ENCODE peak calls at places on chromosomes 2 and 18, in seven cellular contexts. One of them, this sample, is unnamed.
A peak's percentile ranks its signal among the peaks of the same experiment; 100 is the strongest.

GRCh38 chr18:54004828-54005227 is 219.6 kb downstream of the MBD2 start:
- DNase-seq in heart right ventricle: no peak
- DNase-seq in MG63: peak; percentile 53
- DNase-seq in C1 segment of cervical spinal cord: no peak
- DNase-seq in NCI-H2029: no peak
- DNase-seq in Caco-2: no peak
- DNase-seq in SW 1271: no peak
- DNase-seq in this sample: no peak

GRCh38 chr18:54261894-54262293 is 7.4 kb upstream of the POLI start:
- DNase-seq in Caco-2: no peak
- DNase-seq in C1 segment of cervical spinal cord: no peak
- DNase-seq in heart right ventricle: no peak
- DNase-seq in SW 1271: no peak
- DNase-seq in MG63: no peak
- DNase-seq in NCI-H2029: no peak
- DNase-seq in this sample: no peak

GRCh38 chr2:46336560-46336959 is 39.4 kb downstream of the EPAS1 start:
- DNase-seq in MG63: peak; percentile 54
- DNase-seq in NCI-H2029: no peak
- DNase-seq in C1 segment of cervical spinal cord: no peak
- DNase-seq in SW 1271: no peak
- DNase-seq in heart right ventricle: no peak
- DNase-seq in Caco-2: no peak
- DNase-seq in this sample: no peak

GRCh38 chr2:240819404-240820013 is 510 bp downstream of the KIF1A start:
- DNase-seq in MG63: no peak
- DNase-seq in NCI-H2029: peak; percentile 56
- DNase-seq in heart right ventricle: no peak
- DNase-seq in C1 segment of cervical spinal cord: no peak
- DNase-seq in Caco-2: peak; percentile 30
- DNase-seq in SW 1271: no peak
- DNase-seq in this sample: no peak

GRCh38 chr2:165582409-165582808 is 112.9 kb downstream of the CSRNP3 start:
- DNase-seq in SW 1271: no peak
- DNase-seq in heart right ventricle: no peak
- DNase-seq in C1 segment of cervical spinal cord: no peak
- DNase-seq in Caco-2: no peak
- DNase-seq in NCI-H2029: no peak
- DNase-seq in MG63: peak; percentile 56
- DNase-seq in this sample: peak; percentile 17

GRCh38 chr18:79507546-79508480 is 112.1 kb downstream of the NFATC1 start:
- DNase-seq in SW 1271: no peak
- DNase-seq in Caco-2: no peak
- DNase-seq in heart right ventricle: peak; percentile 85
- DNase-seq in NCI-H2029: no peak
- DNase-seq in C1 segment of cervical spinal cord: peak; percentile 71
- DNase-seq in MG63: peak; percentile 28
- DNase-seq in this sample: peak; percentile 5

GRCh38 chr2:165905854-165906253 is 47.7 kb downstream of the TTC21B start:
- DNase-seq in Caco-2: no peak
- DNase-seq in heart right ventricle: no peak
- DNase-seq in NCI-H2029: no peak
- DNase-seq in C1 segment of cervical spinal cord: no peak
- DNase-seq in SW 1271: no peak
- DNase-seq in MG63: no peak
- DNase-seq in this sample: no peak

GRCh38 chr2:18309188-18309587 is 251.3 kb downstream of the RDH14 start:
- DNase-seq in Caco-2: no peak
- DNase-seq in C1 segment of cervical spinal cord: no peak
- DNase-seq in NCI-H2029: no peak
- DNase-seq in heart right ventricle: no peak
- DNase-seq in SW 1271: no peak
- DNase-seq in MG63: no peak
- DNase-seq in this sample: no peak

GRCh38 chr2:29841386-29842004 is 79.9 kb downstream of the ALK start:
- DNase-seq in Caco-2: peak; percentile 48
- DNase-seq in C1 segment of cervical spinal cord: no peak
- DNase-seq in NCI-H2029: no peak
- DNase-seq in MG63: peak; percentile 4
- DNase-seq in SW 1271: no peak
- DNase-seq in heart right ventricle: no peak
- DNase-seq in this sample: peak; percentile 25

GRCh38 chr2:205568620-205569019 is 113.7 kb upstream of the NRP2 start:
- DNase-seq in Caco-2: no peak
- DNase-seq in heart right ventricle: no peak
- DNase-seq in MG63: no peak
- DNase-seq in C1 segment of cervical spinal cord: no peak
- DNase-seq in SW 1271: no peak
- DNase-seq in NCI-H2029: no peak
- DNase-seq in this sample: no peak

GRCh38 chr2:156064540-156064939 is 268.0 kb downstream of the NR4A2 start:
- DNase-seq in Caco-2: no peak
- DNase-seq in MG63: no peak
- DNase-seq in heart right ventricle: no peak
- DNase-seq in NCI-H2029: no peak
- DNase-seq in SW 1271: no peak
- DNase-seq in C1 segment of cervical spinal cord: no peak
- DNase-seq in this sample: no peak

GRCh38 chr2:25197336-25198208 is 29.2 kb upstream of the POMC start:
- DNase-seq in C1 segment of cervical spinal cord: no peak
- DNase-seq in MG63: no peak
- DNase-seq in NCI-H2029: no peak
- DNase-seq in SW 1271: no peak
- DNase-seq in heart right ventricle: no peak
- DNase-seq in Caco-2: no peak
- DNase-seq in this sample: peak; percentile 12

GRCh38 chr2:109446531-109447131 is 167.1 kb downstream of the SEPTIN10 start:
- DNase-seq in MG63: peak; percentile 44
- DNase-seq in NCI-H2029: no peak
- DNase-seq in C1 segment of cervical spinal cord: no peak
- DNase-seq in Caco-2: no peak
- DNase-seq in SW 1271: no peak
- DNase-seq in heart right ventricle: no peak
- DNase-seq in this sample: peak; percentile 38

GRCh38 chr2:45754087-45755015 is 102.9 kb downstream of the PRKCE start:
- DNase-seq in Caco-2: no peak
- DNase-seq in NCI-H2029: peak; percentile 19
- DNase-seq in SW 1271: no peak
- DNase-seq in C1 segment of cervical spinal cord: no peak
- DNase-seq in MG63: no peak
- DNase-seq in heart right ventricle: no peak
- DNase-seq in this sample: no peak

GRCh38 chr2:84970266-84970955 is 550 bp upstream of the KCMF1 start:
- DNase-seq in NCI-H2029: peak; percentile 37
- DNase-seq in Caco-2: peak; percentile 80
- DNase-seq in C1 segment of cervical spinal cord: peak; percentile 51
- DNase-seq in MG63: peak; percentile 64
- DNase-seq in SW 1271: no peak
- DNase-seq in heart right ventricle: peak; percentile 70
- DNase-seq in this sample: peak; percentile 29

GRCh38 chr2:74292752-74293151 is 50.5 kb downstream of the SLC4A5 start:
- DNase-seq in C1 segment of cervical spinal cord: no peak
- DNase-seq in MG63: no peak
- DNase-seq in Caco-2: peak; percentile 45
- DNase-seq in heart right ventricle: no peak
- DNase-seq in NCI-H2029: no peak
- DNase-seq in SW 1271: no peak
- DNase-seq in this sample: no peak

GRCh38 chr2:68190991-68191731 is 33.5 kb downstream of the PNO1 start:
- DNase-seq in C1 segment of cervical spinal cord: no peak
- DNase-seq in MG63: peak; percentile 7
- DNase-seq in heart right ventricle: no peak
- DNase-seq in NCI-H2029: no peak
- DNase-seq in SW 1271: no peak
- DNase-seq in Caco-2: no peak
- DNase-seq in this sample: peak; percentile 11

GRCh38 chr18:41938445-41938844 is 16.6 kb upstream of the PIK3C3 start:
- DNase-seq in heart right ventricle: no peak
- DNase-seq in NCI-H2029: no peak
- DNase-seq in SW 1271: peak; percentile 9
- DNase-seq in C1 segment of cervical spinal cord: no peak
- DNase-seq in MG63: no peak
- DNase-seq in Caco-2: no peak
- DNase-seq in this sample: peak; percentile 95

GRCh38 chr2:207561386-207562080 is 31.8 kb downstream of the CREB1 start:
- DNase-seq in MG63: no peak
- DNase-seq in heart right ventricle: no peak
- DNase-seq in Caco-2: no peak
- DNase-seq in SW 1271: no peak
- DNase-seq in NCI-H2029: no peak
- DNase-seq in C1 segment of cervical spinal cord: no peak
- DNase-seq in this sample: no peak

GRCh38 chr2:24875272-24875671 is 44.8 kb downstream of the ADCY3 start:
- DNase-seq in MG63: peak; percentile 88
- DNase-seq in NCI-H2029: no peak
- DNase-seq in C1 segment of cervical spinal cord: no peak
- DNase-seq in Caco-2: no peak
- DNase-seq in SW 1271: no peak
- DNase-seq in heart right ventricle: no peak
- DNase-seq in this sample: no peak

GRCh38 chr18:59697236-59697932 is at the start of gene CCBE1:
- DNase-seq in SW 1271: no peak
- DNase-seq in NCI-H2029: no peak
- DNase-seq in Caco-2: peak; percentile 28
- DNase-seq in C1 segment of cervical spinal cord: no peak
- DNase-seq in MG63: peak; percentile 81
- DNase-seq in heart right ventricle: peak; percentile 80
- DNase-seq in this sample: no peak

GRCh38 chr18:48475635-48476549 is 62.9 kb upstream of the CTIF start:
- DNase-seq in MG63: peak; percentile 28
- DNase-seq in SW 1271: peak; percentile 17
- DNase-seq in C1 segment of cervical spinal cord: no peak
- DNase-seq in Caco-2: peak; percentile 63
- DNase-seq in NCI-H2029: peak; percentile 30
- DNase-seq in heart right ventricle: no peak
- DNase-seq in this sample: peak; percentile 51

GRCh38 chr2:142722569-142722968 is 154.9 kb upstream of the KYNU start:
- DNase-seq in SW 1271: no peak
- DNase-seq in MG63: no peak
- DNase-seq in NCI-H2029: no peak
- DNase-seq in Caco-2: no peak
- DNase-seq in heart right ventricle: no peak
- DNase-seq in C1 segment of cervical spinal cord: no peak
- DNase-seq in this sample: no peak